ENCODE peak calls at places on chromosome 16, in four cellular contexts. X, B, Z and J are unnamed samples. For H3K4me1, the result is how much of the 10 kb centered on the place peaks cover.

GRCh38 chr16:88424536-88425230 is 28.4 kb upstream of the ZFPM1 start:
- DNase-seq in X (no peak), B (no peak), Z (no peak), J (no peak)

GRCh38 chr16:80277182-80277581 is 263.6 kb upstream of the DYNLRB2 start:
- DNase-seq in X (no peak), B (peak), Z (no peak), J (peak)

GRCh38 chr16:20818929-20819585 is 12.7 kb downstream of the REXO5 start:
- DNase-seq in X (no peak), B (no peak), Z (no peak), J (no peak)

GRCh38 chr16:1983544-1984346 is at the start of gene GFER:
- DNase-seq in X (no peak), B (peak), Z (peak), J (peak)

GRCh38 chr16:70473446-70474319 is 19.3 kb downstream of the FCSK start:
- DNase-seq in X (no peak), B (no peak), Z (no peak), J (no peak)

GRCh38 chr16:81005644-81006471 is 827 bp downstream of the CMC2 start:
- DNase-seq in X (no peak), B (no peak), Z (no peak), J (no peak)

GRCh38 chr16:11315499-11315898 is 29.8 kb upstream of the RMI2 start:
- DNase-seq in X (no peak), B (peak), Z (no peak), J (peak)

GRCh38 chr16:72898216-72898825 is 149.6 kb downstream of the ZFHX3 start:
- DNase-seq in X (no peak), B (no peak), Z (no peak), J (no peak)

GRCh38 chr16:28846933-28847273 is 755 bp upstream of the TUFM start:
- DNase-seq in X (no peak), B (no peak), Z (no peak), J (no peak)

GRCh38 chr16:683396-684066 is 603 bp downstream of the JMJD8 start:
- DNase-seq in X (no peak), B (no peak), Z (no peak), J (no peak)

GRCh38 chr16:17413508-17413907 is 57.3 kb downstream of the XYLT1 start:
- DNase-seq in X (no peak), B (no peak), Z (no peak), J (no peak)

GRCh38 chr16:1105888-1106620 is 10.0 kb upstream of the C1QTNF8 start:
- DNase-seq in X (peak), B (no peak), Z (peak), J (no peak)

GRCh38 chr16:87585452-87586200 is 16.7 kb upstream of the JPH3 start:
- DNase-seq in X (no peak), B (no peak), Z (no peak), J (no peak)

GRCh38 chr16:53967172-53967571 is 263.2 kb downstream of the FTO start:
- DNase-seq in X (no peak), B (no peak), Z (peak), J (no peak)

GRCh38 chr16:85613609-85614337 is 651 bp downstream of the GSE1 start:
- DNase-seq in X (peak), B (no peak), Z (peak), J (no peak)

GRCh38 chr16:89455178-89455577 is 35.2 kb downstream of the ANKRD11 start:
- DNase-seq in X (no peak), B (no peak), Z (no peak), J (no peak)

GRCh38 chr16:12874135-12874534 is 27.3 kb upstream of the SHISA9 start:
- DNase-seq in X (no peak), B (no peak), Z (no peak), J (no peak)

GRCh38 chr16:28309811-28310311 is 17.5 kb downstream of the SBK1 start:
- DNase-seq in X (no peak), B (no peak), Z (peak), J (no peak)

GRCh38 chr16:82761858-82762257 is 135.1 kb downstream of the CDH13 start:
- DNase-seq in X (no peak), B (no peak), Z (no peak), J (no peak)

GRCh38 chr16:11259288-11259621 is 3.3 kb upstream of the SOCS1 start:
- DNase-seq in X (no peak), B (no peak), Z (no peak), J (no peak)

GRCh38 chr16:86946396-86946795 is 368.0 kb downstream of the FOXL1 start:
- DNase-seq in X (no peak), B (peak), Z (no peak), J (no peak)

GRCh38 chr16:69469807-69470561 is 45.6 kb downstream of the CYB5B start:
- DNase-seq in X (no peak), B (no peak), Z (no peak), J (no peak)

GRCh38 chr16:28597692-28598261 is 927 bp upstream of the SULT1A2 start:
- DNase-seq in X (no peak), B (peak), Z (no peak), J (no peak)

GRCh38 chr16:55478827-55479559 is at the start of gene MMP2:
- DNase-seq in X (no peak), B (peak), Z (peak), J (no peak)

GRCh38 chr16:10987361-10988163 is 43.2 kb downstream of the CLEC16A start:
- DNase-seq in X (no peak), B (no peak), Z (no peak), J (no peak)

GRCh38 chr16:16073884-16074781 is 124.7 kb downstream of the ABCC1 start:
- DNase-seq in X (no peak), B (peak), Z (no peak), J (no peak)

GRCh38 chr16:69270395-69270794 is 40.8 kb upstream of the VPS4A start:
- DNase-seq in X (no peak), B (no peak), Z (no peak), J (no peak)

GRCh38 chr16:12794486-12795399 is 8.9 kb downstream of the CPPED1 start:
- DNase-seq in X (no peak), B (no peak), Z (peak), J (no peak)

DNA sequence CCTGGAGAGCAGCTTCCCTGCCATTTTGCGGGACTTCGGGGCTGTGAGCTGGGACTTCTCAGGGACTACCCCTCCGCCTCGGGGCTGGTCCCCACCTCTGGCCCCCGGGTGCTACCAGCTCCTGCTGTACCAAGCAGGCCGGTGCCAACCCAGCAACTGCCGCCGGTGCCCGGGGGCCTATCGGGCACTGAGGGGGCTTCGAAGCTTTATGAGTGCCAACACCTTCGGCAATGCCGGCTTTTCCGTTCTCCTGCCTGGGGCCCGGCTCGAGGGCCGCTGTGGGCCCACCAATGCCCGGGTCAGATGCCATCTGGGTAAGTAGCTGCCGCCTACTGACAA is 1.3 kb downstream of the ASPHD1 start:
- DNase-seq in X (no peak), B (no peak), Z (no peak), J (no peak)
- H3K4me3 ChIP-seq in X (no peak), B (peak), Z (no peak), J (no peak)

DNA sequence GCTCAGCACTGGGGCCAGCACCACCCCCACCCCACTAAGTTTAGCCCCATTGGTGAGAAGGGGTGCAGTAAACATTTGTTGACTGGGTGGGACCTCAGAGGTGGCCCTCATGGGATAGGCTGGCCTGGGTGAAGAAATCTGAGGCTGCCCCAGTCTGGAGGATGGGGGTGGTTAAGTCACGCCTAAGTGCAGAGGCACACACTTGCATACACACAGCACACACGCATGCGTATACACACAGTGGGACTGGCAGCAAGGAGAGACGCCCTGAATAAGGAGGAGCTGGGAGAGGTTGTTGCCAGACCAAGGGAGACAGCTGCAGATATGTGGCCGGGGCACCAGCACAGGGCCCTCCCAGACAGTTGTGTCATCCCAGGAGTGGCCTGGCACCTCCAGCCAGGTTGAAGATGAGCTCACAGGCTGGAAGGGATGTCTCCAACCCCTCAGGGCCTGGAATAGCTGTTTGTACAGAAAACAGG is 3.0 kb upstream of the BCAR1 start:
- DNase-seq in X (no peak), B (no peak), Z (no peak), J (no peak)
- H3K4me1 ChIP-seq in X (half or more), B (half or more), Z (half or more), J (under half)

GRCh38 chr16:59170065-59170712 is 436.1 kb upstream of the GOT2 start:
- DNase-seq in X (no peak), B (peak), Z (no peak), J (peak)
- H3K4me3 ChIP-seq in X (no peak), B (no peak), Z (no peak), J (no peak)

GRCh38 chr16:57260294-57260929 is 15.4 kb downstream of the ARL2BP start:
- DNase-seq in X (peak), B (peak), Z (peak), J (no peak)
- H3K4me1 ChIP-seq in X (under half), B (under half), Z (under half), J (under half)